ENCODE peak calls at places on chromosomes 1 and 21, in four cellular contexts. N, P, B and X are unnamed samples.

GRCh38 chr1:9438431-9439073 is 100.7 kb upstream of the SLC25A33 start:
- DNase-seq in N (no peak), P (peak), B (peak), X (peak)

GRCh38 chr1:236103646-236104218 is 38.6 kb upstream of the GPR137B start:
- DNase-seq in N (peak), P (no peak), B (peak), X (peak)

GRCh38 chr21:44028287-44028659 is 16.2 kb downstream of the TRAPPC10 start:
- DNase-seq in N (no peak), P (no peak), B (no peak), X (no peak)

GRCh38 chr1:43835141-43836021 is 98.2 kb upstream of the ARTN start:
- DNase-seq in N (no peak), P (peak), B (peak), X (peak)

GRCh38 chr1:167871331-167871730 is 42.6 kb downstream of the ADCY10 start:
- DNase-seq in N (no peak), P (no peak), B (no peak), X (no peak)

GRCh38 chr1:39110325-39110851 is 84.2 kb downstream of the NDUFS5 start:
- DNase-seq in N (no peak), P (peak), B (peak), X (no peak)

GRCh38 chr1:8424539-8425116 is 106.7 kb downstream of the SLC45A1 start:
- DNase-seq in N (peak), P (no peak), B (peak), X (peak)

GRCh38 chr1:218345673-218346390 is 696 bp downstream of the TGFB2 start:
- DNase-seq in N (peak), P (no peak), B (peak), X (peak)

GRCh38 chr1:19101244-19101643 is 108.8 kb downstream of the UBR4 start:
- DNase-seq in N (no peak), P (peak), B (no peak), X (no peak)

GRCh38 chr1:178645157-178645825 is 79.8 kb upstream of the RALGPS2 start:
- DNase-seq in N (no peak), P (no peak), B (no peak), X (no peak)

GRCh38 chr1:90763506-90763905 is 46.4 kb upstream of the BARHL2 start:
- DNase-seq in N (no peak), P (no peak), B (no peak), X (no peak)

GRCh38 chr1:2101946-2102345 is 51.7 kb downstream of the PRKCZ start:
- DNase-seq in N (no peak), P (no peak), B (no peak), X (no peak)

GRCh38 chr21:42061866-42062542 is 9.1 kb upstream of the UMODL1 start:
- DNase-seq in N (no peak), P (no peak), B (no peak), X (no peak)

GRCh38 chr21:46554431-46555224 is 50.3 kb downstream of the S100B start:
- DNase-seq in N (no peak), P (no peak), B (no peak), X (no peak)

GRCh38 chr1:31835415-31835814 is 19.6 kb upstream of the SPOCD1 start:
- DNase-seq in N (no peak), P (no peak), B (no peak), X (no peak)

GRCh38 chr1:52727114-52727586 is 897 bp downstream of the ZYG11B start:
- DNase-seq in N (no peak), P (no peak), B (no peak), X (peak)

GRCh38 chr1:181482521-181483083 is 715 bp upstream of the CACNA1E start:
- DNase-seq in N (peak), P (no peak), B (peak), X (peak)

GRCh38 chr21:39612233-39613028 is at the start of gene B3GALT5:
- DNase-seq in N (no peak), P (no peak), B (no peak), X (no peak)

GRCh38 chr21:45891388-45892155 is 90.0 kb upstream of the COL6A1 start:
- DNase-seq in N (no peak), P (no peak), B (no peak), X (no peak)